ENCODE peak calls at places on chromosomes 1 and 21, in five cellular contexts. A is esophagus squamous epithelium, C is lung, K is SJSA1, L is transverse colon. G is an unnamed sample.

GRCh38 chr1:178165196-178165595 is 71.3 kb downstream of the RASAL2 start:
- DNase-seq in C (no peak), L (no peak), A (no peak), K (no peak), G (no peak)

GRCh38 chr1:145985502-145986439 is 10.6 kb downstream of the TXNIP start:
- DNase-seq in K (peak; percentile 88), L (no peak), A (no peak), C (peak; percentile 51), G (peak; percentile 67)

GRCh38 chr1:42931108-42931539 is 27.5 kb downstream of the SLC2A1 start:
- DNase-seq in K (peak; percentile 56), L (peak; percentile 59), A (no peak), C (peak; percentile 43), G (peak; percentile 66)

GRCh38 chr1:82162526-82163420 is 362.0 kb downstream of the ADGRL2 start:
- DNase-seq in K (no peak), C (no peak), L (no peak), A (no peak), G (no peak)

GRCh38 chr1:32618673-32619221 is 31.6 kb downstream of the ZBTB8OS start:
- DNase-seq in C (no peak), K (no peak), A (no peak), L (no peak), G (no peak)

GRCh38 chr21:42560517-42561179 is 47.0 kb downstream of the SLC37A1 start:
- DNase-seq in K (no peak), A (no peak), L (peak; percentile 2), C (no peak), G (peak; percentile 66)

GRCh38 chr1:202812176-202813026 is 1.6 kb downstream of the PCAT6 start:
- DNase-seq in C (no peak), K (no peak), A (no peak), L (peak; percentile 56), G (no peak)

GRCh38 chr1:16625497-16626408 is 12.4 kb upstream of the NBPF1 start:
- DNase-seq in C (no peak), K (no peak), A (no peak), L (peak; percentile 29), G (no peak)

GRCh38 chr1:224432141-224432540 is 2.5 kb downstream of the WDR26 start:
- DNase-seq in C (no peak), A (no peak), K (no peak), L (no peak), G (no peak)

GRCh38 chr1:15799928-15800835 is 7.3 kb downstream of the UQCRHL start:
- DNase-seq in K (peak; percentile 92), C (peak; percentile 74), L (peak; percentile 92), A (no peak), G (peak; percentile 73)

GRCh38 chr1:205374205-205375078 is 17.7 kb upstream of the KLHDC8A start:
- DNase-seq in A (no peak), K (peak; percentile 80), L (no peak), C (peak; percentile 34), G (no peak)

GRCh38 chr1:244834596-244835275 is 722 bp upstream of the COX20 start:
- DNase-seq in K (peak; percentile 93), L (peak; percentile 88), A (peak; percentile 67), C (peak; percentile 88), G (peak; percentile 94)

GRCh38 chr1:29642519-29642918 is 406.2 kb downstream of the PTPRU start:
- DNase-seq in L (no peak), A (no peak), C (no peak), K (no peak), G (no peak)

GRCh38 chr1:45015683-45016082 is 3.6 kb downstream of the UROD start:
- DNase-seq in K (no peak), L (no peak), A (no peak), C (no peak), G (no peak)

GRCh38 chr1:116309090-116309870 is 63.8 kb upstream of the ATP1A1 start:
- DNase-seq in L (no peak), A (no peak), C (no peak), K (no peak), G (no peak)

GRCh38 chr1:25570798-25571521 is 27.6 kb downstream of the LDLRAP1 start:
- DNase-seq in C (no peak), A (no peak), L (no peak), K (no peak), G (no peak)

GRCh38 chr1:3331564-3331963 is 122.9 kb upstream of the ARHGEF16 start:
- DNase-seq in C (no peak), A (no peak), K (no peak), L (no peak), G (no peak)

GRCh38 chr1:116405241-116406135 is 32.4 kb downstream of the ATP1A1 start:
- DNase-seq in L (no peak), A (no peak), K (no peak), C (no peak), G (no peak)

GRCh38 chr1:5731110-5731423 is 261.2 kb downstream of the NPHP4 start:
- DNase-seq in C (no peak), L (no peak), K (no peak), A (no peak), G (no peak)

GRCh38 chr1:24294757-24295371 is 24.3 kb upstream of the GRHL3 start:
- DNase-seq in C (peak; percentile 50), A (no peak), K (peak; percentile 50), L (peak; percentile 61), G (peak; percentile 94)

GRCh38 chr1:54919367-54920359 is 32.7 kb upstream of the DHCR24 start:
- DNase-seq in C (no peak), L (peak; percentile 21), A (no peak), K (no peak), G (no peak)

GRCh38 chr1:223739366-223740057 is 27.2 kb downstream of the CAPN2 start:
- DNase-seq in L (peak; percentile 45), C (no peak), A (no peak), K (no peak), G (no peak)

GRCh38 chr1:38340409-38340808 is 293.8 kb upstream of the POU3F1 start:
- DNase-seq in L (no peak), K (no peak), A (no peak), C (no peak), G (no peak)

GRCh38 chr1:38341694-38342093 is 295.1 kb upstream of the POU3F1 start:
- DNase-seq in C (no peak), K (no peak), L (no peak), A (no peak), G (no peak)

GRCh38 chr1:38347446-38348175 is 301.0 kb upstream of the POU3F1 start:
- DNase-seq in L (no peak), C (no peak), A (no peak), K (no peak), G (no peak)

GRCh38 chr1:38344705-38345104 is 298.1 kb upstream of the POU3F1 start:
- DNase-seq in A (no peak), C (no peak), K (no peak), L (no peak), G (no peak)
- H3K4me1 ChIP-seq in A (no peaks in the 10 kb centered on the region), C (no peaks in the 10 kb centered on the region), K (no peaks in the 10 kb centered on the region), L (no peaks in the 10 kb centered on the region), G (no peaks in the 10 kb centered on the region)

GRCh38 chr1:160630523-160631087 is 16.2 kb downstream of the SLAMF1 start:
- DNase-seq in C (no peak), L (no peak), K (no peak), A (no peak), G (no peak)

GRCh38 chr1:160631983-160632625 is 14.7 kb downstream of the SLAMF1 start:
- DNase-seq in L (no peak), A (no peak), C (no peak), K (no peak), G (no peak)

GRCh38 chr1:160634543-160635491 is 12.0 kb downstream of the SLAMF1 start:
- DNase-seq in K (no peak), A (no peak), L (no peak), C (no peak), G (no peak)

GRCh38 chr1:160636076-160636475 is 10.8 kb downstream of the SLAMF1 start:
- DNase-seq in K (no peak), A (no peak), L (no peak), C (no peak), G (no peak)

DNA sequence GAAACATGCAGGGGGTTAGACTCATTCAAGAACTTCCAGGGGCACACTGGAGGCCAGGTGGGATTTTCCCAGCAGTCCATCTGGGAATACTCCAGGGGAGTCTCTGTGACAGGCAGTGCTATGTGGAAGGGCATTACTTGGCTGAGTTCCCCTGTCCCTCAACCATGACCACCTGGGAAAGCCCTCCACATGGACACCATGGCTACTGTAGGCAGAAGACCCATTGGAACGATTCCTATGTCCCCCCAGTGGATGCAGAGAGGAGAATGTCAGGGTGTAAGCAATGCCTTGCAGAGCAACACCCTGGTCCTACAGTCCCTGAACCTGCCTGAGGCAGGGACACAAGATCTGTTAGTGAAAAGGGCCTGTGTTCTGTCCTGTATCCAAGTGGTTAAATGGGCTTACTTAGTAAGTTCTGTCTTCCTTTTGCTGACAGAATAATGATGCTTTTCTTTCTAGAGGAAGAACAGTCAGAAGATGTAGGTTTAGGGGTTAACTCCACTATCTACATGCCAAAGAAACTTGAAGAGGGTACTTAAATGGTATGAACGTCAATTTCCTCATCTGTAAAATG is 13.4 kb downstream of the SLAMF1 start:
- DNase-seq in K (no peak), L (no peak), C (no peak), A (no peak), G (no peak)
- H3K27me3 ChIP-seq in K (no peaks in the 10 kb centered on the region), L (no peaks in the 10 kb centered on the region), C (no peaks in the 10 kb centered on the region), A (no peaks in the 10 kb centered on the region), G (no peaks in the 10 kb centered on the region)

GRCh38 chr1:230857077-230857476 is 11.2 kb downstream of the C1orf198 start:
- DNase-seq in A (no peak), L (no peak), C (no peak), K (peak; percentile 87), G (no peak)

GRCh38 chr1:230853736-230854135 is 14.6 kb downstream of the C1orf198 start:
- DNase-seq in A (no peak), K (no peak), L (no peak), C (no peak), G (no peak)

GRCh38 chr1:230852959-230853358 is 15.4 kb downstream of the C1orf198 start:
- DNase-seq in L (no peak), A (no peak), C (no peak), K (no peak), G (no peak)

GRCh38 chr1:230855886-230856285 is 12.4 kb downstream of the C1orf198 start:
- DNase-seq in L (no peak), A (no peak), C (no peak), K (peak; percentile 53), G (no peak)

DNA sequence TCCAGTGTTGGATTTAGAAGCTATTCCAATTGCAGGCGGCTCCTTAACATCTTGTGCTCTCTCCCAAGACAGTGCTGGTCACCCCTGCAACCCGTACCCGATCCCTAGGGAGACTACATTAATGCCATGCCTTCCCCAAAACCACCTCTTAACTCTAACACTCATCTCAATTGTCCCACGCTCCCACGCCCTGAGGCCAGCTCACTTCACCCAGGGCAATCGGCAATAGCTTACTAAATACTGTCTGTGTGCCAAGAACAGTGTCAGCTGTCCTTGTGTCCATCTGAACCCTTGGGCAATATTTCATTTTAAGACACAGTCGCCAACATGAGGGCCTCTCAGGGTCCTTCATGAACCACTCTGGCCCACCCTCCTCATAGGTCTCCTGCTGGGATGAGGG is 13.9 kb downstream of the C1orf198 start:
- DNase-seq in L (no peak), K (no peak), A (no peak), C (no peak), G (no peak)
- H3K4me1 ChIP-seq in L (peaks cover 17% of the 10 kb centered on the region), K (peaks cover 79% of the 10 kb centered on the region), A (peaks cover 6% of the 10 kb centered on the region), C (peaks cover 34% of the 10 kb centered on the region), G (peaks cover 14% of the 10 kb centered on the region)

DNA sequence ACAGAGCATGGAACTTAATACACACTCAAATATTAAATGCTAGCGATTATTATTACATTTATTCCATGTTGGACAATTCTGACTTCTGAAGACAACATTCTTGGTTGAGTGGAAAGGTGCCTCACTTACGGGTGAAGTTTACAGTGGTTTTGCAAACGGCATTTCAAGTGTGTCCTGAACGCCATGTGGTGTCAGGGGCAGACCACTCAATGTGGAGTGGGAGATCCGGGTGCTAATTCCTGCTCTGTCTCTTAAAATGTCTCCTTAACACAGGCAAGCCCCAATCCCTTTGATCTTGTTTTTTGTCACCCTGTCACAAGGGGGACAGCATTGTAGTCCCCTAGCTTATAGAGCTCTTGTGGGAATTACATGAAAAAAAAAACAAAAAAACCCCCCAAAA is 5.6 kb upstream of the TDRD10 start:
- DNase-seq in K (no peak), C (peak; percentile 52), L (no peak), A (no peak), G (no peak)
- H3K27me3 ChIP-seq in K (peaks cover 87% of the 10 kb centered on the region), C (no peaks in the 10 kb centered on the region), L (peaks cover 50% of the 10 kb centered on the region), A (no peaks in the 10 kb centered on the region), G (peaks cover 24% of the 10 kb centered on the region)

G was measured in suprapubic skin.